ENCODE peak calls at places on chromosomes 5 and 9, in seven cellular contexts. U is tibial nerve; A is CD4-positive, CD25-positive, alpha-beta regulatory T cell; O is OCI-LY7; Y is lower lobe of right lung; D is GM23338; M is A673. Z is an unnamed sample.

GRCh38 chr9:101463397-101463796 is 27.8 kb upstream of the ALDOB start:
- DNase-seq in O (no peak), D (no peak), A (no peak), M (no peak), Y (no peak), U (no peak), Z (no peak)

GRCh38 chr9:98822661-98823060 is 15.2 kb downstream of the GALNT12 start:
- DNase-seq in Y (no peak), M (no peak), U (no peak), A (no peak), D (no peak), O (no peak), Z (no peak)

GRCh38 chr5:139856694-139857093 is 61.1 kb downstream of the PSD2 start:
- DNase-seq in D (no peak), M (no peak), A (no peak), U (no peak), O (no peak), Y (no peak), Z (no peak)

GRCh38 chr5:104652271-104652861 is 1089.8 kb upstream of the NUDT12 start:
- DNase-seq in D (peak; percentile 40), M (no peak), U (no peak), A (no peak), O (no peak), Y (no peak), Z (peak; percentile 60)

GRCh38 chr9:123353984-123354591 is 1.9 kb upstream of the CRB2 start:
- DNase-seq in A (peak; percentile 36), Y (peak; percentile 70), M (peak; percentile 70), U (no peak), D (peak; percentile 91), O (peak; percentile 75), Z (peak; percentile 83)

GRCh38 chr5:126499742-126500396 is 76.7 kb downstream of the GRAMD2B start:
- DNase-seq in A (peak; percentile 69), O (peak; percentile 61), M (peak; percentile 56), Y (no peak), D (peak; percentile 88), U (no peak), Z (peak; percentile 65)

GRCh38 chr9:90631964-90632363 is 10.7 kb downstream of the DIRAS2 start:
- DNase-seq in M (no peak), D (no peak), Y (no peak), A (no peak), O (no peak), U (no peak), Z (peak; percentile 8)

GRCh38 chr9:21434202-21435014 is 5.8 kb upstream of the IFNA1 start:
- DNase-seq in Y (no peak), U (no peak), M (peak; percentile 57), A (peak; percentile 18), O (peak; percentile 57), D (peak; percentile 92), Z (peak; percentile 66)

GRCh38 chr9:125634040-125634717 is 72.8 kb downstream of the MAPKAP1 start:
- DNase-seq in Y (no peak), M (no peak), U (no peak), A (no peak), D (no peak), O (peak; percentile 33), Z (no peak)

GRCh38 chr5:32531885-32532520 is 53.4 kb upstream of the SUB1 start:
- DNase-seq in D (peak; percentile 68), M (peak; percentile 24), U (no peak), Y (no peak), O (peak; percentile 18), A (peak; percentile 56), Z (peak; percentile 98)

GRCh38 chr9:93663877-93664548 is 87.6 kb downstream of the PHF2 start:
- DNase-seq in Y (peak; percentile 34), D (no peak), U (peak; percentile 8), A (no peak), M (no peak), O (no peak), Z (no peak)

GRCh38 chr9:112867275-112867991 is 23.2 kb downstream of the SLC46A2 start:
- DNase-seq in O (no peak), M (peak; percentile 83), U (no peak), Y (peak; percentile 54), D (peak; percentile 63), A (no peak), Z (peak; percentile 95)
- H3K27ac ChIP-seq in O (no peak overlapping the region), M (peak overlapping the region; percentile 35), U (peak overlapping the region; percentile 77), Y (peak overlapping the region; percentile 58), D (peak overlapping the region; percentile 45), A (no peak overlapping the region), Z (no peak overlapping the region)

DNA sequence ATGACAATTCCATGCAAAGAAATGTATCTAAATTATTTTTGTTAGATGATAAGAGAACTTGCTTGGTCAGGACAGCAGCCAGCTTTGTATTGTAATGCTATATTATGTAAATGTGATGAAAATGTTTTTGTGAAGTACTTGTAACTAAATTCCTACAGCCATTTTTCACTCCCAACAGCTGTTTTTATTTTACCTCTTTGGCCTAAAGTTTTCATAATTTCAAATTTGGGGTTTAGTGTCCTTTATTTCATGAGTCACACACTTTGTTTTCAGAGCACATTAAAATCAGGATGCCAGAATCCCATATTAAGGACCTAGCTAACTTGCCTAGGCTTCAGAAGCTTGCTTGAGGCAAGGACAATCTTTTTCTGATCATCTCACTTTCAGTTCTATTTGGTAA is 64.1 kb downstream of the WDR41 start:
- DNase-seq in D (no peak), Y (no peak), O (no peak), M (no peak), A (no peak), U (no peak), Z (no peak)
- H3K27ac ChIP-seq in D (no peak overlapping the region), Y (no peak overlapping the region), O (no peak overlapping the region), M (no peak overlapping the region), A (no peak overlapping the region), U (no peak overlapping the region), Z (no peak overlapping the region)

DNA sequence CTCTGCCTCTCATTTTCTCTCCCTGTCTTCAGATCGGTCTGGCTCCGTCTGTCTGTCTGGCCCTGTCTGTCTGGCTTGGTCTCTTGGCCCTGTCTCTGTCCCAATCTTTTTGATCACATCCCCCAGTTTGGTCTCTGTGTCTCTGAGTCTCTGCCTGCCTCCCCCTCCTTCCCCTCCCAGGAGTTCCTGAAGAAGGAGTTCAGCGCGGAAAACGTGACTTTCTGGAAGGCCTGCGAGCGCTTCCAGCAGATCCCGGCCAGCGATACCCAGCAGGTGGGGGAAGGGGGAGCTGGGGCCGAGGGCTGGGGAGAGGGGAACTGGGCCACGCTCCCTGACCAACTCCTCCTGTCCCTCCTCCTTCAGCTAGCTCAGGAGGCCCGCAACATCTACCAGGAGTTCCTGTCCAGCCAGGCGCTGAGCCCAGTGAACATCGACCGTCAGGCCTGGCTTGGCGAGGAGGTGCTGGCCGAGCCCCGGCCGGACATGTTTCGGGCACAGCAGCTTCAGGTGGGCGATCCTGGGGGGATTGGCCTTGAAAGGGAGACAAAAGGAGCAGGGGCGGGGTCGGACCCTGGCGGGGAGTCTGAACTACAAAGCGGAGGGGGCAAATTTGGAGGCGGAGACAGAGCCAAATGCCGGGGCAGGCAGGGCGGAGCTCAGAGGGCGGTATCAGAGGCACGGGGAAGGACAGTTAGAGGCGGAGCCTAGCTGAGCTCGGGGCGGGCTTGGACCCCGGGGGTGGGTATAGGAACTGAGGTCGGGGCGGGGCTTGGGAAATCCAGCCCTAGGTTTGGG is 9.0 kb downstream of the RGS14 start:
- DNase-seq in M (peak; percentile 81), O (no peak), A (no peak), Y (peak; percentile 91), U (peak; percentile 70), D (peak; percentile 99), Z (peak; percentile 96)
- H3K27ac ChIP-seq in M (no peak overlapping the region), O (no peak overlapping the region), A (no peak overlapping the region), Y (peak overlapping the region; percentile 81), U (peak overlapping the region; percentile 90), D (peak overlapping the region; percentile 95), Z (peak overlapping the region; percentile 18)

GRCh38 chr5:77066823-77067442 is 20.2 kb downstream of the ZBED3 start:
- DNase-seq in U (no peak), O (no peak), Y (no peak), A (no peak), D (no peak), M (no peak), Z (no peak)
- H3K27ac ChIP-seq in U (no peak overlapping the region), O (no peak overlapping the region), Y (no peak overlapping the region), A (no peak overlapping the region), D (no peak overlapping the region), M (no peak overlapping the region), Z (no peak overlapping the region)